ENCODE peak calls at places on chromosomes 16 and 17, in eight cellular contexts. One of them, this sample, is unnamed.
A peak's percentile ranks its signal among the peaks of the same experiment; 100 is the strongest.

GRCh38 chr17:8490256-8491023 is 54.8 kb downstream of the NDEL1 start:
- DNase-seq in HCT116: no peak
- DNase-seq in fibroblast of the aortic adventitia: no peak
- DNase-seq in tibial artery: no peak
- DNase-seq in sigmoid colon: no peak
- DNase-seq in pancreas: no peak
- DNase-seq in A673: no peak
- DNase-seq in transverse colon: no peak
- DNase-seq in this sample: peak; percentile 36

GRCh38 chr16:82652826-82653225 is 26.1 kb downstream of the CDH13 start:
- DNase-seq in HCT116: no peak
- DNase-seq in fibroblast of the aortic adventitia: no peak
- DNase-seq in tibial artery: no peak
- DNase-seq in sigmoid colon: no peak
- DNase-seq in pancreas: no peak
- DNase-seq in A673: no peak
- DNase-seq in transverse colon: no peak
- DNase-seq in this sample: no peak

GRCh38 chr16:87847785-87848675 is 21.3 kb downstream of the SLC7A5 start:
- DNase-seq in HCT116: no peak
- DNase-seq in fibroblast of the aortic adventitia: no peak
- DNase-seq in tibial artery: no peak
- DNase-seq in sigmoid colon: no peak
- DNase-seq in pancreas: peak; percentile 64
- DNase-seq in A673: no peak
- DNase-seq in transverse colon: peak; percentile 41
- DNase-seq in this sample: no peak

GRCh38 chr17:2693561-2694380 is 17.8 kb downstream of the CLUH start:
- DNase-seq in HCT116: no peak
- DNase-seq in fibroblast of the aortic adventitia: no peak
- DNase-seq in tibial artery: peak; percentile 54
- DNase-seq in sigmoid colon: peak; percentile 60
- DNase-seq in pancreas: no peak
- DNase-seq in A673: no peak
- DNase-seq in transverse colon: peak; percentile 7
- DNase-seq in this sample: no peak

GRCh38 chr16:77223184-77223583 is 24.0 kb downstream of the SYCE1L start:
- DNase-seq in HCT116: no peak
- DNase-seq in fibroblast of the aortic adventitia: no peak
- DNase-seq in tibial artery: no peak
- DNase-seq in sigmoid colon: no peak
- DNase-seq in pancreas: no peak
- DNase-seq in A673: peak; percentile 34
- DNase-seq in transverse colon: no peak
- DNase-seq in this sample: no peak

GRCh38 chr17:5364156-5364555 is 55.3 kb downstream of the NUP88 start:
- DNase-seq in HCT116: no peak
- DNase-seq in fibroblast of the aortic adventitia: peak; percentile 65
- DNase-seq in tibial artery: no peak
- DNase-seq in sigmoid colon: no peak
- DNase-seq in pancreas: no peak
- DNase-seq in A673: no peak
- DNase-seq in transverse colon: no peak
- DNase-seq in this sample: peak; percentile 85

GRCh38 chr17:41486809-41487530 is 2.7 kb downstream of the KRT36 start:
- DNase-seq in HCT116: no peak
- DNase-seq in fibroblast of the aortic adventitia: no peak
- DNase-seq in tibial artery: no peak
- DNase-seq in sigmoid colon: no peak
- DNase-seq in pancreas: peak; percentile 56
- DNase-seq in A673: no peak
- DNase-seq in transverse colon: peak; percentile 68
- DNase-seq in this sample: no peak

GRCh38 chr17:3683054-3683511 is 12.9 kb downstream of the P2RX5 start:
- DNase-seq in HCT116: peak; percentile 53
- DNase-seq in fibroblast of the aortic adventitia: no peak
- DNase-seq in tibial artery: no peak
- DNase-seq in sigmoid colon: no peak
- DNase-seq in pancreas: no peak
- DNase-seq in A673: peak; percentile 66
- DNase-seq in transverse colon: peak; percentile 41
- DNase-seq in this sample: no peak

GRCh38 chr17:70569131-70569530 is 399.8 kb downstream of the KCNJ2 start:
- DNase-seq in HCT116: no peak
- DNase-seq in fibroblast of the aortic adventitia: no peak
- DNase-seq in tibial artery: no peak
- DNase-seq in sigmoid colon: no peak
- DNase-seq in pancreas: no peak
- DNase-seq in A673: no peak
- DNase-seq in transverse colon: no peak
- DNase-seq in this sample: no peak

GRCh38 chr17:75695141-75695829 is 26.0 kb upstream of the ITGB4 start:
- DNase-seq in HCT116: peak; percentile 87
- DNase-seq in fibroblast of the aortic adventitia: no peak
- DNase-seq in tibial artery: no peak
- DNase-seq in sigmoid colon: no peak
- DNase-seq in pancreas: no peak
- DNase-seq in A673: no peak
- DNase-seq in transverse colon: no peak
- DNase-seq in this sample: peak; percentile 91

GRCh38 chr16:19307587-19308241 is 22.2 kb downstream of the CLEC19A start:
- DNase-seq in HCT116: no peak
- DNase-seq in fibroblast of the aortic adventitia: no peak
- DNase-seq in tibial artery: no peak
- DNase-seq in sigmoid colon: no peak
- DNase-seq in pancreas: no peak
- DNase-seq in A673: no peak
- DNase-seq in transverse colon: no peak
- DNase-seq in this sample: no peak

GRCh38 chr17:81440511-81441244 is 45.4 kb downstream of the BAHCC1 start:
- DNase-seq in HCT116: no peak
- DNase-seq in fibroblast of the aortic adventitia: no peak
- DNase-seq in tibial artery: no peak
- DNase-seq in sigmoid colon: no peak
- DNase-seq in pancreas: no peak
- DNase-seq in A673: peak; percentile 45
- DNase-seq in transverse colon: no peak
- DNase-seq in this sample: no peak

GRCh38 chr16:51154271-51155171 is 3.5 kb upstream of the SALL1 start:
- DNase-seq in HCT116: no peak
- DNase-seq in fibroblast of the aortic adventitia: no peak
- DNase-seq in tibial artery: no peak
- DNase-seq in sigmoid colon: no peak
- DNase-seq in pancreas: no peak
- DNase-seq in A673: no peak
- DNase-seq in transverse colon: no peak
- DNase-seq in this sample: no peak

GRCh38 chr16:67399749-67400704 is 6.7 kb upstream of the TPPP3 start:
- DNase-seq in HCT116: no peak
- DNase-seq in fibroblast of the aortic adventitia: no peak
- DNase-seq in tibial artery: no peak
- DNase-seq in sigmoid colon: no peak
- DNase-seq in pancreas: no peak
- DNase-seq in A673: no peak
- DNase-seq in transverse colon: no peak
- DNase-seq in this sample: no peak

GRCh38 chr17:29019475-29020181 is 13.8 kb upstream of the SEZ6 start:
- DNase-seq in HCT116: no peak
- DNase-seq in fibroblast of the aortic adventitia: no peak
- DNase-seq in tibial artery: no peak
- DNase-seq in sigmoid colon: no peak
- DNase-seq in pancreas: peak; percentile 36
- DNase-seq in A673: no peak
- DNase-seq in transverse colon: peak; percentile 13
- DNase-seq in this sample: no peak

GRCh38 chr17:74690409-74690825 is 22.3 kb downstream of the CD300LF start:
- DNase-seq in HCT116: no peak
- DNase-seq in fibroblast of the aortic adventitia: no peak
- DNase-seq in tibial artery: peak; percentile 72
- DNase-seq in sigmoid colon: peak; percentile 67
- DNase-seq in pancreas: no peak
- DNase-seq in A673: no peak
- DNase-seq in transverse colon: peak; percentile 10
- DNase-seq in this sample: no peak

GRCh38 chr17:17175917-17176316 is 30.2 kb downstream of the PLD6 start:
- DNase-seq in HCT116: no peak
- DNase-seq in fibroblast of the aortic adventitia: no peak
- DNase-seq in tibial artery: peak; percentile 62
- DNase-seq in sigmoid colon: no peak
- DNase-seq in pancreas: no peak
- DNase-seq in A673: no peak
- DNase-seq in transverse colon: no peak
- DNase-seq in this sample: no peak

GRCh38 chr16:58931436-58931835 is 197.3 kb upstream of the GOT2 start:
- DNase-seq in HCT116: no peak
- DNase-seq in fibroblast of the aortic adventitia: no peak
- DNase-seq in tibial artery: no peak
- DNase-seq in sigmoid colon: no peak
- DNase-seq in pancreas: no peak
- DNase-seq in A673: no peak
- DNase-seq in transverse colon: no peak
- DNase-seq in this sample: no peak

GRCh38 chr17:48100160-48100559 is 1.1 kb downstream of the CBX1 start:
- DNase-seq in HCT116: no peak
- DNase-seq in fibroblast of the aortic adventitia: peak; percentile 58
- DNase-seq in tibial artery: no peak
- DNase-seq in sigmoid colon: peak; percentile 4
- DNase-seq in pancreas: no peak
- DNase-seq in A673: no peak
- DNase-seq in transverse colon: no peak
- DNase-seq in this sample: peak; percentile 77

GRCh38 chr17:47687328-47687690 is 6.7 kb upstream of the TBKBP1 start:
- DNase-seq in HCT116: no peak
- DNase-seq in fibroblast of the aortic adventitia: no peak
- DNase-seq in tibial artery: no peak
- DNase-seq in sigmoid colon: no peak
- DNase-seq in pancreas: no peak
- DNase-seq in A673: no peak
- DNase-seq in transverse colon: no peak
- DNase-seq in this sample: no peak

GRCh38 chr17:17204041-17204591 is 2.0 kb downstream of the PLD6 start:
- DNase-seq in HCT116: no peak
- DNase-seq in fibroblast of the aortic adventitia: no peak
- DNase-seq in tibial artery: peak; percentile 87
- DNase-seq in sigmoid colon: peak; percentile 92
- DNase-seq in pancreas: peak; percentile 65
- DNase-seq in A673: no peak
- DNase-seq in transverse colon: peak; percentile 30
- DNase-seq in this sample: no peak

GRCh38 chr17:82823004-82823403 is 16.8 kb downstream of the ZNF750 start:
- DNase-seq in HCT116: no peak
- DNase-seq in fibroblast of the aortic adventitia: no peak
- DNase-seq in tibial artery: no peak
- DNase-seq in sigmoid colon: no peak
- DNase-seq in pancreas: no peak
- DNase-seq in A673: no peak
- DNase-seq in transverse colon: no peak
- DNase-seq in this sample: no peak
- TF ChIP-seq CTCF in HCT116: peak; percentile 69
- TF ChIP-seq CTCF in fibroblast of the aortic adventitia: peak; percentile 19
- TF ChIP-seq CTCF in tibial artery: no peak
- TF ChIP-seq CTCF in sigmoid colon: peak; percentile 9
- TF ChIP-seq CTCF in pancreas: no peak
- TF ChIP-seq CTCF in A673: no peak
- TF ChIP-seq CTCF in transverse colon: no peak
- TF ChIP-seq CTCF in this sample: peak; percentile 14

DNA sequence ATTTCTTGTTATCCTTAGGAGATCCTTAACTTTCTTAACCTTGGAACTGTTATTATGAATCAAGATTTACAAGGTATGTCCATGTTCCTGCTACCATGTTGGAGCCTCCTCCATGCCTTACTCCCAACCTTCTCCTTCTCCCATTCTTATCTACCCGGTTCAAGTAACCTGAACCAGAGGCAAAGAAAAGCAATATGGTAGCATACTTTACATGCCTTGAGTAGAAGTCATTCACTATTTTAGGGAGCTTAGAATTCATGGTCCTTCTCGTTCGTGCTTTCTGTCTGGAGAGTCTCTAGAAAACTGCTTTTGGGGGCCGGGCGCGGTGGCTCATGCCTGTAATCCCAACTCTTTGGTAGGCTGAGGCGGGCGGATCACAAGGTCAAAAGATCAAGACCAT is 37.7 kb downstream of the LDHD start:
- DNase-seq in HCT116: no peak
- DNase-seq in fibroblast of the aortic adventitia: no peak
- DNase-seq in tibial artery: no peak
- DNase-seq in sigmoid colon: no peak
- DNase-seq in pancreas: no peak
- DNase-seq in A673: no peak
- DNase-seq in transverse colon: no peak
- DNase-seq in this sample: no peak
- H3K4me3 ChIP-seq in HCT116: no peak overlapping the region
- H3K4me3 ChIP-seq in fibroblast of the aortic adventitia: no peak overlapping the region
- H3K4me3 ChIP-seq in tibial artery: no peak overlapping the region
- H3K4me3 ChIP-seq in sigmoid colon: no peak overlapping the region
- H3K4me3 ChIP-seq in pancreas: no peak overlapping the region
- H3K4me3 ChIP-seq in A673: no peak overlapping the region
- H3K4me3 ChIP-seq in transverse colon: no peak overlapping the region
- H3K4me3 ChIP-seq in this sample: no peak overlapping the region

DNA sequence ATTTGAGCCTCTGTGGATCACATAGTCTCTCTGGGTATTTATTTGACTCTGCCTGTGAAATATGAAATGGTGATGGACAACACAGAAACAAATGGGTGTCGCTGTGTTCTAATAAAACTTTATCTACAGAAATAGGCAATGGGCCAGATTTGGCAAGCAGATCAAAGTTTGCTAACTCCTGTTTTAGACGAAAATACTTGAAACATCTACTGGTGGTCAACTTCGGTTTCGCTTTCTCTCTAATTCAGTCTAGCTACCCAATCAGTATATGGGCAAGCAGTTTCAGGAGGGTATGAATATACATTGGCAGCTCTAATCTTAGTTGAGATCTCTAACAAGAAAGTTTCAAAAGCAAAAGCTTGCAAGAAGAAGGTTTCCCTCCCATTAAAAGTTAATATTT is 60.1 kb upstream of the DYNLRB2 start:
- DNase-seq in HCT116: no peak
- DNase-seq in fibroblast of the aortic adventitia: no peak
- DNase-seq in tibial artery: no peak
- DNase-seq in sigmoid colon: no peak
- DNase-seq in pancreas: no peak
- DNase-seq in A673: no peak
- DNase-seq in transverse colon: no peak
- DNase-seq in this sample: no peak
- TF ChIP-seq CTCF in HCT116: no peak
- TF ChIP-seq CTCF in fibroblast of the aortic adventitia: no peak
- TF ChIP-seq CTCF in tibial artery: no peak
- TF ChIP-seq CTCF in sigmoid colon: no peak
- TF ChIP-seq CTCF in pancreas: no peak
- TF ChIP-seq CTCF in A673: no peak
- TF ChIP-seq CTCF in transverse colon: no peak
- TF ChIP-seq CTCF in this sample: no peak

DNA sequence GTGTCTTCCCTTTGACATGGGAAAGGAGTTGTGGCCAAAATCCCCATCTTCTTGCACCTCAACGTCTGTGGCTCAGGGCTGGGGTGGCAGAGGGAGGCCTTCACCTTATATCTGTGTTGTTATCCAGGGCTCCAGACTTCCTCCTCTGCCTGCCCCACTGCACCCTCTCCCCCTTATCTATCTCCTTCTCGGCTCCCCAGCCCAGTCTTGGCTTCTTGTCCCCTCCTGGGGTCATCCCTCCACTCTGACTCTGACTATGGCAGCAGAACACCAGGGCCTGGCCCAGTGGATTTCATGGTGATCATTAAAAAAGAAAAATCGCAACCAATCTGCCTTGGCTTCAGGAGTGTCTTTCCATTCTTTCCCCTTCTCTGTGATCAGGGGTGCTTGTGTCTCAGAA is 906 bp upstream of the MRM1 start:
- DNase-seq in HCT116: no peak
- DNase-seq in fibroblast of the aortic adventitia: no peak
- DNase-seq in tibial artery: no peak
- DNase-seq in sigmoid colon: no peak
- DNase-seq in pancreas: no peak
- DNase-seq in A673: no peak
- DNase-seq in transverse colon: no peak
- DNase-seq in this sample: no peak
- H3K4me3 ChIP-seq in HCT116: peak overlapping the region; percentile 98
- H3K4me3 ChIP-seq in fibroblast of the aortic adventitia: peak overlapping the region; percentile 92
- H3K4me3 ChIP-seq in tibial artery: peak overlapping the region; percentile 68
- H3K4me3 ChIP-seq in sigmoid colon: peak overlapping the region; percentile 83
- H3K4me3 ChIP-seq in pancreas: peak overlapping the region; percentile 96
- H3K4me3 ChIP-seq in A673: no peak overlapping the region
- H3K4me3 ChIP-seq in transverse colon: no peak overlapping the region
- H3K4me3 ChIP-seq in this sample: peak overlapping the region; percentile 81

This sample was measured in bronchial epithelial cell.